ENCODE peak calls at places on chromosomes 13 and 19, in nine cellular contexts. W is HFF-Myc; P is hepatic stellate cell; A is activated T-cell treated with anti-CD3 and anti-CD28 coated beads, Interleukin-2, amount 50 U/mL, for 1 hour; Q is AG10803; S is stimulated activated CD4-positive, alpha-beta T cell treated with anti-CD3 and anti-CD28 coated beads, Interleukin-4, amount 100 ng/mL, for 1 hour; U is non-pigmented ciliary epithelial cell; M is GM23248; K is DMS153. E is an unnamed sample.

GRCh38 chr13:44293908-44294735 is 79.5 kb upstream of the SERP2 start:
- DNase-seq in W (no peak), P (no peak), A (no peak), Q (peak; percentile 34), S (no peak), U (no peak), M (peak; percentile 50), K (no peak), E (no peak)

GRCh38 chr13:42039457-42039945 is 8.9 kb upstream of the DGKH start:
- DNase-seq in W (no peak), P (no peak), A (no peak), Q (no peak), S (no peak), U (no peak), M (no peak), K (no peak), E (no peak)

GRCh38 chr13:108155185-108156106 is 59.9 kb downstream of the LIG4 start:
- DNase-seq in W (peak; percentile 6), P (peak; percentile 21), A (peak; percentile 61), Q (peak; percentile 29), S (peak; percentile 57), U (peak; percentile 15), M (peak; percentile 63), K (no peak), E (peak; percentile 77)

GRCh38 chr19:28497137-28497536 is 715.8 kb downstream of the UQCRFS1 start:
- DNase-seq in W (no peak), P (no peak), A (no peak), Q (no peak), S (no peak), U (peak; percentile 28), M (no peak), K (no peak), E (no peak)

GRCh38 chr19:21604941-21605548 is 99.6 kb downstream of the ZNF429 start:
- DNase-seq in W (no peak), P (no peak), A (no peak), Q (no peak), S (no peak), U (no peak), M (peak; percentile 12), K (peak; percentile 5), E (peak; percentile 35)

GRCh38 chr13:59829690-59830089 is 334.0 kb downstream of the DIAPH3 start:
- DNase-seq in W (no peak), P (no peak), A (no peak), Q (no peak), S (no peak), U (no peak), M (no peak), K (no peak), E (no peak)

GRCh38 chr13:43316997-43317396 is 293.6 kb downstream of the DNAJC15 start:
- DNase-seq in W (no peak), P (no peak), A (no peak), Q (peak; percentile 65), S (no peak), U (no peak), M (peak; percentile 78), K (no peak), E (no peak)

GRCh38 chr13:51849145-51850101 is 4.4 kb upstream of the TMEM272 start:
- DNase-seq in W (no peak), P (no peak), A (peak; percentile 47), Q (no peak), S (peak; percentile 40), U (no peak), M (peak; percentile 25), K (no peak), E (no peak)

GRCh38 chr19:3098515-3099346 is 4.6 kb downstream of the GNA11 start:
- DNase-seq in W (no peak), P (peak; percentile 83), A (peak; percentile 27), Q (peak; percentile 43), S (no peak), U (no peak), M (peak; percentile 75), K (no peak), E (no peak)

GRCh38 chr19:33390120-33390907 is 16.8 kb downstream of the CEBPG start:
- DNase-seq in W (no peak), P (no peak), A (no peak), Q (peak; percentile 40), S (no peak), U (no peak), M (no peak), K (no peak), E (no peak)

GRCh38 chr19:19026299-19026971 is 6.9 kb downstream of the SUGP2 start:
- DNase-seq in W (no peak), P (no peak), A (no peak), Q (no peak), S (no peak), U (no peak), M (peak; percentile 17), K (no peak), E (no peak)

GRCh38 chr19:32388393-32388724 is 17.2 kb upstream of the DPY19L3 start:
- DNase-seq in W (no peak), P (no peak), A (no peak), Q (no peak), S (no peak), U (no peak), M (no peak), K (no peak), E (no peak)

GRCh38 chr13:31733066-31733465 is 6.3 kb upstream of the RXFP2 start:
- DNase-seq in W (no peak), P (no peak), A (no peak), Q (no peak), S (no peak), U (no peak), M (no peak), K (no peak), E (no peak)

GRCh38 chr13:96299235-96299634 is 209.3 kb downstream of the HS6ST3 start:
- DNase-seq in W (no peak), P (no peak), A (no peak), Q (no peak), S (no peak), U (no peak), M (no peak), K (no peak), E (no peak)

GRCh38 chr19:14375582-14376291 is 5.5 kb upstream of the ADGRE5 start:
- DNase-seq in W (no peak), P (peak; percentile 67), A (no peak), Q (peak; percentile 37), S (no peak), U (no peak), M (peak; percentile 33), K (no peak), E (no peak)

GRCh38 chr19:3075605-3076431 is 13.5 kb upstream of the TLE5 start:
- DNase-seq in W (no peak), P (peak; percentile 57), A (peak; percentile 86), Q (no peak), S (peak; percentile 82), U (no peak), M (peak; percentile 55), K (peak; percentile 36), E (peak; percentile 60)

GRCh38 chr19:6610934-6611370 is 20.0 kb upstream of the CD70 start:
- DNase-seq in W (peak; percentile 71), P (peak; percentile 46), A (no peak), Q (peak; percentile 98), S (no peak), U (peak; percentile 61), M (peak; percentile 96), K (no peak), E (no peak)

GRCh38 chr19:35704218-35704617 is at the start of gene ZBTB32:
- DNase-seq in W (peak; percentile 14), P (peak; percentile 83), A (no peak), Q (peak; percentile 51), S (no peak), U (no peak), M (peak; percentile 74), K (peak; percentile 62), E (peak; percentile 3)

GRCh38 chr13:76723551-76724232 is 162.5 kb downstream of the KCTD12 start:
- DNase-seq in W (peak; percentile 62), P (peak; percentile 3), A (no peak), Q (peak; percentile 96), S (no peak), U (peak; percentile 82), M (peak; percentile 95), K (no peak), E (no peak)